ENCODE peak calls at places on chromosome 4, in six cellular contexts. A is activated T-cell treated with anti-CD3 and anti-CD28 coated beads for 48 hours; E is PC-3; Q is stimulated activated CD4-positive, alpha-beta T cell treated with anti-CD3 and anti-CD28 coated beads, Interleukin-15, amount 100 ng/mL, for 24 hours; X is CD8-positive, alpha-beta T cell; Y is HCT116. G is an unnamed sample.

GRCh38 chr4:575281-576141 is 584 bp downstream of the TMEM271 start:
- DNase-seq in A (no peak), E (no peak), Q (peak), X (no peak), Y (no peak), G (no peak)

GRCh38 chr4:740656-741282 is 35.1 kb downstream of the PCGF3 start:
- DNase-seq in A (no peak), E (peak), Q (no peak), X (no peak), Y (no peak), G (no peak)

GRCh38 chr4:128570380-128570779 is 239.1 kb upstream of the JADE1 start:
- DNase-seq in A (no peak), E (peak), Q (no peak), X (no peak), Y (no peak), G (no peak)

GRCh38 chr4:159390648-159391047 is 287.8 kb downstream of the RAPGEF2 start:
- DNase-seq in A (no peak), E (peak), Q (no peak), X (no peak), Y (peak), G (peak)

GRCh38 chr4:167587361-167587760 is 353.1 kb upstream of the SPOCK3 start:
- DNase-seq in A (no peak), E (peak), Q (no peak), X (no peak), Y (no peak), G (no peak)

GRCh38 chr4:47705326-47705981 is 132.4 kb downstream of the CORIN start:
- DNase-seq in A (no peak), E (peak), Q (no peak), X (no peak), Y (no peak), G (no peak)

GRCh38 chr4:185566972-185567749 is 31.9 kb upstream of the PDLIM3 start:
- DNase-seq in A (no peak), E (no peak), Q (no peak), X (no peak), Y (no peak), G (peak)

GRCh38 chr4:169604131-169604900 is 8.1 kb downstream of the NEK1 start:
- DNase-seq in A (no peak), E (peak), Q (peak), X (no peak), Y (no peak), G (peak)

GRCh38 chr4:7301126-7301785 is 108.9 kb downstream of the SORCS2 start:
- DNase-seq in A (no peak), E (no peak), Q (no peak), X (no peak), Y (no peak), G (no peak)

GRCh38 chr4:26001413-26001812 is 87.4 kb downstream of the SMIM20 start:
- DNase-seq in A (no peak), E (no peak), Q (no peak), X (no peak), Y (no peak), G (no peak)

GRCh38 chr4:189206953-189207352 is 733.7 kb upstream of the FRG1 start:
- DNase-seq in A (no peak), E (no peak), Q (no peak), X (no peak), Y (no peak), G (no peak)

GRCh38 chr4:5863461-5864113 is 29.3 kb downstream of the CRMP1 start:
- DNase-seq in A (peak), E (peak), Q (peak), X (no peak), Y (peak), G (peak)

GRCh38 chr4:68951078-68951805 is at the start of gene UGT2A3:
- DNase-seq in A (no peak), E (no peak), Q (no peak), X (no peak), Y (no peak), G (no peak)

GRCh38 chr4:78220283-78220682 is 163.2 kb downstream of the FRAS1 start:
- DNase-seq in A (no peak), E (peak), Q (no peak), X (no peak), Y (no peak), G (no peak)

G was measured in COLO829.